ENCODE peak calls at places on chromosomes 5 and 9, in eight cellular contexts. One of them, this sample, is unnamed.

GRCh38 chr5:38340961-38341500 is 82.7 kb downstream of the EGFLAM start:
- DNase-seq in nephron progenitor cell: no peak
- DNase-seq in NCI-H524: peak
- DNase-seq in left lung: no peak
- DNase-seq in glomerular endothelial cell: no peak
- DNase-seq in memory B cell: no peak
- DNase-seq in G401: no peak
- DNase-seq in putamen: no peak
- DNase-seq in this sample: no peak

GRCh38 chr5:55223219-55223987 is 3.7 kb downstream of the MCIDAS start:
- DNase-seq in putamen: no peak
- DNase-seq in G401: no peak
- DNase-seq in NCI-H524: no peak
- DNase-seq in memory B cell: no peak
- DNase-seq in left lung: no peak
- DNase-seq in glomerular endothelial cell: no peak
- DNase-seq in nephron progenitor cell: peak
- DNase-seq in this sample: no peak

GRCh38 chr5:168987540-168988300 is 313.2 kb downstream of the SLIT3 start:
- DNase-seq in nephron progenitor cell: peak
- DNase-seq in putamen: peak
- DNase-seq in G401: peak
- DNase-seq in memory B cell: peak
- DNase-seq in glomerular endothelial cell: peak
- DNase-seq in NCI-H524: peak
- DNase-seq in left lung: no peak
- DNase-seq in this sample: peak

GRCh38 chr5:156559955-156560354 is 233.0 kb downstream of the SGCD start:
- DNase-seq in nephron progenitor cell: no peak
- DNase-seq in left lung: no peak
- DNase-seq in G401: no peak
- DNase-seq in memory B cell: no peak
- DNase-seq in putamen: no peak
- DNase-seq in glomerular endothelial cell: no peak
- DNase-seq in NCI-H524: no peak
- DNase-seq in this sample: no peak

GRCh38 chr9:95116820-95117204 is 200.7 kb downstream of the FANCC start:
- DNase-seq in NCI-H524: no peak
- DNase-seq in glomerular endothelial cell: no peak
- DNase-seq in nephron progenitor cell: no peak
- DNase-seq in left lung: no peak
- DNase-seq in memory B cell: no peak
- DNase-seq in G401: no peak
- DNase-seq in putamen: no peak
- DNase-seq in this sample: no peak

GRCh38 chr9:8730618-8731017 is 931.0 kb upstream of the DMAC1 start:
- DNase-seq in memory B cell: no peak
- DNase-seq in glomerular endothelial cell: no peak
- DNase-seq in G401: peak
- DNase-seq in left lung: no peak
- DNase-seq in NCI-H524: no peak
- DNase-seq in putamen: no peak
- DNase-seq in nephron progenitor cell: no peak
- DNase-seq in this sample: no peak

GRCh38 chr9:116951588-116952433 is 264.7 kb downstream of the TRIM32 start:
- DNase-seq in glomerular endothelial cell: no peak
- DNase-seq in memory B cell: no peak
- DNase-seq in putamen: no peak
- DNase-seq in nephron progenitor cell: no peak
- DNase-seq in G401: no peak
- DNase-seq in NCI-H524: no peak
- DNase-seq in left lung: no peak
- DNase-seq in this sample: peak

GRCh38 chr5:142696379-142696778 is 10.5 kb upstream of the FGF1 start:
- DNase-seq in putamen: no peak
- DNase-seq in G401: peak
- DNase-seq in NCI-H524: no peak
- DNase-seq in memory B cell: no peak
- DNase-seq in nephron progenitor cell: no peak
- DNase-seq in left lung: no peak
- DNase-seq in glomerular endothelial cell: no peak
- DNase-seq in this sample: no peak

GRCh38 chr9:5870691-5871090 is 20.0 kb upstream of the MLANA start:
- DNase-seq in glomerular endothelial cell: no peak
- DNase-seq in G401: no peak
- DNase-seq in left lung: no peak
- DNase-seq in NCI-H524: no peak
- DNase-seq in memory B cell: no peak
- DNase-seq in putamen: no peak
- DNase-seq in nephron progenitor cell: no peak
- DNase-seq in this sample: no peak

GRCh38 chr9:137828527-137829259 is 48.9 kb upstream of the CACNA1B start:
- DNase-seq in putamen: no peak
- DNase-seq in memory B cell: no peak
- DNase-seq in NCI-H524: peak
- DNase-seq in glomerular endothelial cell: no peak
- DNase-seq in G401: peak
- DNase-seq in left lung: no peak
- DNase-seq in nephron progenitor cell: peak
- DNase-seq in this sample: no peak

GRCh38 chr5:172714491-172715420 is 56.2 kb downstream of the DUSP1 start:
- DNase-seq in NCI-H524: peak
- DNase-seq in glomerular endothelial cell: peak
- DNase-seq in memory B cell: peak
- DNase-seq in putamen: peak
- DNase-seq in left lung: peak
- DNase-seq in G401: peak
- DNase-seq in nephron progenitor cell: peak
- DNase-seq in this sample: peak

GRCh38 chr5:13403351-13403750 is 541.1 kb downstream of the DNAH5 start:
- DNase-seq in putamen: no peak
- DNase-seq in memory B cell: no peak
- DNase-seq in left lung: no peak
- DNase-seq in nephron progenitor cell: no peak
- DNase-seq in NCI-H524: no peak
- DNase-seq in G401: no peak
- DNase-seq in glomerular endothelial cell: no peak
- DNase-seq in this sample: no peak

GRCh38 chr5:165565921-165566320 is 2060.5 kb downstream of the MAT2B start:
- DNase-seq in memory B cell: no peak
- DNase-seq in NCI-H524: no peak
- DNase-seq in nephron progenitor cell: no peak
- DNase-seq in G401: no peak
- DNase-seq in left lung: no peak
- DNase-seq in glomerular endothelial cell: no peak
- DNase-seq in putamen: no peak
- DNase-seq in this sample: no peak

GRCh38 chr5:93596310-93596675 is 13.3 kb downstream of the NR2F1 start:
- DNase-seq in memory B cell: no peak
- DNase-seq in glomerular endothelial cell: no peak
- DNase-seq in NCI-H524: no peak
- DNase-seq in putamen: no peak
- DNase-seq in nephron progenitor cell: no peak
- DNase-seq in G401: peak
- DNase-seq in left lung: no peak
- DNase-seq in this sample: no peak

GRCh38 chr9:38440511-38440910 is 16.3 kb upstream of the IGFBPL1 start:
- DNase-seq in glomerular endothelial cell: no peak
- DNase-seq in NCI-H524: no peak
- DNase-seq in putamen: no peak
- DNase-seq in G401: no peak
- DNase-seq in left lung: no peak
- DNase-seq in memory B cell: no peak
- DNase-seq in nephron progenitor cell: no peak
- DNase-seq in this sample: no peak

GRCh38 chr9:111857555-111858211 is 38.9 kb upstream of the UGCG start:
- DNase-seq in putamen: no peak
- DNase-seq in memory B cell: no peak
- DNase-seq in G401: no peak
- DNase-seq in nephron progenitor cell: no peak
- DNase-seq in glomerular endothelial cell: no peak
- DNase-seq in NCI-H524: no peak
- DNase-seq in left lung: no peak
- DNase-seq in this sample: no peak

GRCh38 chr9:132181796-132182521 is 20.1 kb downstream of the NTNG2 start:
- DNase-seq in nephron progenitor cell: peak
- DNase-seq in left lung: no peak
- DNase-seq in memory B cell: no peak
- DNase-seq in NCI-H524: peak
- DNase-seq in glomerular endothelial cell: no peak
- DNase-seq in G401: peak
- DNase-seq in putamen: peak
- DNase-seq in this sample: no peak

GRCh38 chr9:29203216-29203930 is 1630.1 kb upstream of the C9orf72 start:
- DNase-seq in NCI-H524: no peak
- DNase-seq in left lung: no peak
- DNase-seq in glomerular endothelial cell: no peak
- DNase-seq in putamen: no peak
- DNase-seq in memory B cell: no peak
- DNase-seq in nephron progenitor cell: no peak
- DNase-seq in G401: no peak
- DNase-seq in this sample: no peak

GRCh38 chr5:16464664-16465543 is 696 bp downstream of the ZNF622 start:
- DNase-seq in memory B cell: no peak
- DNase-seq in G401: no peak
- DNase-seq in glomerular endothelial cell: no peak
- DNase-seq in putamen: no peak
- DNase-seq in nephron progenitor cell: no peak
- DNase-seq in left lung: peak
- DNase-seq in NCI-H524: peak
- DNase-seq in this sample: no peak

GRCh38 chr9:69023650-69024049 is 9.7 kb upstream of the PRKACG start:
- DNase-seq in memory B cell: no peak
- DNase-seq in glomerular endothelial cell: no peak
- DNase-seq in putamen: no peak
- DNase-seq in left lung: no peak
- DNase-seq in G401: peak
- DNase-seq in nephron progenitor cell: no peak
- DNase-seq in NCI-H524: peak
- DNase-seq in this sample: no peak

GRCh38 chr5:56026863-56027300 is 32.1 kb upstream of the IL6ST start:
- DNase-seq in putamen: no peak
- DNase-seq in G401: no peak
- DNase-seq in glomerular endothelial cell: no peak
- DNase-seq in nephron progenitor cell: no peak
- DNase-seq in NCI-H524: peak
- DNase-seq in memory B cell: no peak
- DNase-seq in left lung: no peak
- DNase-seq in this sample: peak

GRCh38 chr9:116437411-116438370 is 249.4 kb upstream of the TRIM32 start:
- DNase-seq in glomerular endothelial cell: no peak
- DNase-seq in memory B cell: no peak
- DNase-seq in NCI-H524: no peak
- DNase-seq in nephron progenitor cell: peak
- DNase-seq in G401: no peak
- DNase-seq in putamen: no peak
- DNase-seq in left lung: no peak
- DNase-seq in this sample: no peak

GRCh38 chr9:87716141-87716540 is 9.8 kb upstream of the CTSL start:
- DNase-seq in nephron progenitor cell: no peak
- DNase-seq in memory B cell: no peak
- DNase-seq in left lung: no peak
- DNase-seq in glomerular endothelial cell: no peak
- DNase-seq in G401: no peak
- DNase-seq in putamen: no peak
- DNase-seq in NCI-H524: no peak
- DNase-seq in this sample: no peak

GRCh38 chr9:135069556-135070197 is 17.8 kb upstream of the OLFM1 start:
- DNase-seq in nephron progenitor cell: no peak
- DNase-seq in G401: no peak
- DNase-seq in NCI-H524: no peak
- DNase-seq in putamen: no peak
- DNase-seq in glomerular endothelial cell: no peak
- DNase-seq in left lung: no peak
- DNase-seq in memory B cell: no peak
- DNase-seq in this sample: no peak

This sample was measured in keratinocyte.